ENCODE peak calls at places on chromosome 4, in ten cellular contexts. B is Peyer's patch; F is cardiac muscle cell; M is CD8-positive, alpha-beta T cell; P is fibroblast of lung; G is A673; D is colonic mucosa; Y is endothelial cell of umbilical vein; J is H1; I is sigmoid colon. T is an unnamed sample.

GRCh38 chr4:5924466-5925125 is 31.7 kb upstream of the CRMP1 start:
- DNase-seq in B (no peak), F (no peak), M (no peak), P (no peak), G (no peak), D (no peak), Y (no peak), J (no peak), I (no peak), T (no peak)

GRCh38 chr4:156958276-156959074 is 13.1 kb downstream of the PDGFC start:
- DNase-seq in B (no peak), F (peak; percentile 41), M (no peak), P (peak; percentile 62), G (peak; percentile 72), D (no peak), Y (no peak), J (no peak), I (no peak), T (no peak)

GRCh38 chr4:168540086-168540864 is 43.4 kb downstream of the PALLD start:
- DNase-seq in B (no peak), F (no peak), M (no peak), P (no peak), G (peak; percentile 65), D (no peak), Y (no peak), J (no peak), I (no peak), T (no peak)

GRCh38 chr4:163221467-163221866 is 54.8 kb upstream of the NAF1 start:
- DNase-seq in B (no peak), F (no peak), M (no peak), P (no peak), G (no peak), D (no peak), Y (no peak), J (no peak), I (no peak), T (no peak)

GRCh38 chr4:137641554-137641953 is 109.3 kb upstream of the PCDH18 start:
- DNase-seq in B (no peak), F (peak; percentile 83), M (no peak), P (peak; percentile 76), G (no peak), D (no peak), Y (no peak), J (no peak), I (no peak), T (no peak)

GRCh38 chr4:16055937-16056336 is 27.9 kb downstream of the PROM1 start:
- DNase-seq in B (no peak), F (no peak), M (no peak), P (no peak), G (no peak), D (no peak), Y (no peak), J (no peak), I (no peak), T (no peak)

GRCh38 chr4:16129336-16129735 is 45.5 kb upstream of the PROM1 start:
- DNase-seq in B (no peak), F (no peak), M (no peak), P (no peak), G (no peak), D (peak; percentile 43), Y (peak; percentile 62), J (no peak), I (no peak), T (no peak)

GRCh38 chr4:77994194-77994721 is 62.9 kb upstream of the FRAS1 start:
- DNase-seq in B (no peak), F (peak; percentile 85), M (no peak), P (peak; percentile 71), G (peak; percentile 53), D (peak; percentile 18), Y (peak; percentile 69), J (peak; percentile 57), I (no peak), T (peak; percentile 37)

GRCh38 chr4:123892997-123893745 is 496.6 kb downstream of the SPRY1 start:
- DNase-seq in B (no peak), F (peak; percentile 90), M (no peak), P (peak; percentile 62), G (peak; percentile 82), D (no peak), Y (peak; percentile 87), J (no peak), I (no peak), T (no peak)

GRCh38 chr4:139841464-139842195 is 176.0 kb downstream of the MGST2 start:
- DNase-seq in B (peak; percentile 74), F (no peak), M (no peak), P (no peak), G (no peak), D (peak; percentile 67), Y (no peak), J (no peak), I (no peak), T (peak; percentile 45)

GRCh38 chr4:104677122-104677521 is 182.4 kb upstream of the CXXC4 start:
- DNase-seq in B (no peak), F (no peak), M (no peak), P (no peak), G (peak; percentile 66), D (peak; percentile 18), Y (no peak), J (no peak), I (no peak), T (no peak)

GRCh38 chr4:124710253-124710849 is 2.2 kb downstream of the ANKRD50 start:
- DNase-seq in B (no peak), F (peak; percentile 31), M (no peak), P (no peak), G (no peak), D (no peak), Y (peak; percentile 53), J (no peak), I (no peak), T (no peak)

GRCh38 chr4:108191269-108191914 is 22.7 kb upstream of the LEF1 start:
- DNase-seq in B (no peak), F (no peak), M (no peak), P (no peak), G (no peak), D (no peak), Y (no peak), J (no peak), I (no peak), T (no peak)

GRCh38 chr4:108919229-108919893 is 156.5 kb upstream of the ETNPPL start:
- DNase-seq in B (no peak), F (no peak), M (no peak), P (no peak), G (peak; percentile 24), D (no peak), Y (no peak), J (no peak), I (no peak), T (no peak)

GRCh38 chr4:186159613-186160012 is 31.8 kb upstream of the CYP4V2 start:
- DNase-seq in B (no peak), F (no peak), M (no peak), P (no peak), G (no peak), D (no peak), Y (no peak), J (no peak), I (no peak), T (no peak)

GRCh38 chr4:164977243-164978164 is at the start of gene TRIM61:
- DNase-seq in B (peak; percentile 58), F (peak; percentile 76), M (peak; percentile 19), P (peak; percentile 68), G (peak; percentile 70), D (peak; percentile 33), Y (no peak), J (peak; percentile 83), I (no peak), T (peak; percentile 40)

DNA sequence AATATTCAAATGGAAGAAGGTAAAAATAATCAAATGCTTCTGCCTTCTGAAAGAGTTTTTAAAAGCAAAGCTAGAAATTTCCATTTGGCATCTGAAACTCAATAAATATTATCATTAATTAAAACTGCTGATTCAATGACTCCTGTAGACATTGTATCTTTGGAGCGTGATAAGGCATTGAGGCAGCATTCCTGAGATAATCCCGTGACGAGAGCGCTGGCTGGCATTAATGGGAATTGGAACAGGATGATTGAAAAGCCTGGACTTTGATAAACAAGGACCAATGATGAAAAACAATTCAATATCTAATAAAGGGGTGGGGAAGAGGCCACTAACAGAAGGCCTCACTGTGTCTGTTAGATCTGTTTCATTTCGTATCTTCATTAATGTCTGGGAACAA is 102.5 kb downstream of the SCD5 start:
- DNase-seq in B (no peak), F (no peak), M (no peak), P (no peak), G (no peak), D (no peak), Y (no peak), J (peak; percentile 1), I (no peak), T (no peak)
- H3K27ac ChIP-seq in B (no peak overlapping the region), F (no peak overlapping the region), M (no peak overlapping the region), P (no peak overlapping the region), G (no peak overlapping the region), D (no peak overlapping the region), Y (no peak overlapping the region), J (no peak overlapping the region), I (no peak overlapping the region), T (no peak overlapping the region)

DNA sequence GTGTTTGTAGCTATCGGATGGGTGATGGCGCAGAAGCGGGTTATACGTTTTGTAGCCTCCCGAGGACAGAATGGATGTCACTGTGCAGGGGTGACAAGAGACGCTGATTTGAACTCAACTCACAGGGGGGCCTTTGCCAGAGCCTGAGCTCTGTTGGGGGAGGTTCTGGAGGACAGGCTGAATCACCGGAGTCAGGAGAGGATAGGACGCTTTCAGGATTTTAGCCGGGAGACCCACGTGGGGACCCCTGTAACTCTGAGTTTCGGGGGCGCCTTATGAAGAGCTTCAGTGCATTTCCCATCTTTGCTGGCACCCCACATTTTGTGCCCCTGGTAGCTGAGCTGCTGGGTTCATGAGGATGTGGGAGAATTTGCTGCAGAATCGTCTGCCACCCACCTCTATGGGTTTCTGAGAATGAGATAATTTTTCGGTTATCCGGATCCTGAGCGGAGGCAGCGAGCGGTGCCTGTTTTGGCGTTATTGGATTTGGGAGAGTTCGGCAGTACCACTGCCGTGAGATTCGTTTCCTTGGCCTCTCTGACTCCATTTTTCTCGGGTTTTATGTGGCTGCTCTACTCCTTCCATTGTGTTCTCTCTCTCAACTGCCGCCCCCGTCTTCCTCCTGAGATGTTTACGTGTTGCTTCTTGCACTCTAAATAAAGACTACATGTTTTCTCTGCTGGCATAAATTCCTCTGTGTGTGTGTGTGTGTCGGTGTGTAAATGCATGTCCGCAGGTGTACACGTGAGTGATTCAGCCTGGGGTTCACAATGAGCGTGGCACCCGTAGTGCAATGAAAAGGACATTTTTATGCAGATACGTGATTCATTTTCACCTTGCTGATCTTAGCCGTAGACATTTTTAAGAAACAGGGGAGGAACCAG is 81.8 kb downstream of the STOX2 start:
- DNase-seq in B (no peak), F (no peak), M (no peak), P (no peak), G (no peak), D (no peak), Y (no peak), J (no peak), I (no peak), T (no peak)
- H3K4me3 ChIP-seq in B (peak overlapping the region; percentile 1), F (no peak overlapping the region), M (no peak overlapping the region), P (no peak overlapping the region), G (peak overlapping the region; percentile 33), D (peak overlapping the region; percentile 17), Y (no peak overlapping the region), J (peak overlapping the region; percentile 47), I (peak overlapping the region; percentile 39), T (no peak overlapping the region)

GRCh38 chr4:55435136-55435535 is 39.4 kb downstream of the TMEM165 start:
- DNase-seq in B (peak; percentile 53), F (peak; percentile 52), M (no peak), P (peak; percentile 46), G (no peak), D (no peak), Y (peak; percentile 69), J (no peak), I (no peak), T (no peak)
- TF ChIP-seq CTCF in B (peak; percentile 8), F (peak; percentile 45), M (no peak), P (peak; percentile 38), G (peak; percentile 16), D (no peak), Y (peak; percentile 24), J (no peak), I (no peak), T (no peak)

GRCh38 chr4:143531773-143532491 is 18.4 kb downstream of the SMARCA5 start:
- DNase-seq in B (no peak), F (peak; percentile 24), M (no peak), P (peak; percentile 24), G (no peak), D (no peak), Y (peak; percentile 83), J (no peak), I (no peak), T (no peak)
- H3K27ac ChIP-seq in B (no peak overlapping the region), F (no peak overlapping the region), M (no peak overlapping the region), P (no peak overlapping the region), G (no peak overlapping the region), D (no peak overlapping the region), Y (peak overlapping the region; percentile 57), J (no peak overlapping the region), I (no peak overlapping the region), T (no peak overlapping the region)

T was measured in body of pancreas.